ENCODE peak calls at places on chromosomes 3 and 15, in seven cellular contexts. O is hepatic stellate cell; D is activated CD8-positive, alpha-beta T cell treated with anti-CD3 and anti-CD28 coated beads for 36 hours; A is hippocampal formation; Y is GM04503; X is NCI-H1694; Q is stimulated activated CD4-positive, alpha-beta T cell treated with anti-CD3 and anti-CD28 coated beads, Interleukin-1b, Interleukin-23, amount 100 ng/mL, for 1 hour. T is an unnamed sample.

GRCh38 chr3:111277226-111277625 is 205.6 kb downstream of the NECTIN3 start:
- DNase-seq in O (peak; percentile 16), Q (no peak), D (no peak), X (no peak), Y (peak; percentile 18), A (peak; percentile 6), T (no peak)

GRCh38 chr3:62755285-62755684 is 119.9 kb downstream of the CADPS start:
- DNase-seq in O (no peak), X (no peak), D (no peak), A (no peak), Q (no peak), Y (no peak), T (no peak)

GRCh38 chr3:132539681-132540080 is 57.4 kb upstream of the ACKR4 start:
- DNase-seq in X (no peak), D (no peak), Y (no peak), O (no peak), A (no peak), Q (no peak), T (no peak)

GRCh38 chr3:148631124-148631903 is 66.4 kb upstream of the AGTR1 start:
- DNase-seq in A (no peak), O (no peak), X (no peak), Y (no peak), Q (no peak), D (no peak), T (no peak)

GRCh38 chr15:42427429-42428223 is 63.3 kb downstream of the ZNF106 start:
- DNase-seq in O (peak; percentile 82), A (no peak), Y (peak; percentile 83), X (peak; percentile 32), D (no peak), Q (no peak), T (no peak)

GRCh38 chr3:38157562-38157961 is 7.8 kb upstream of the OXSR1 start:
- DNase-seq in A (no peak), X (no peak), Q (no peak), Y (no peak), O (no peak), D (no peak), T (no peak)

GRCh38 chr3:32175607-32176197 is 62.8 kb upstream of the CMTM8 start:
- DNase-seq in Y (no peak), X (peak; percentile 4), O (peak; percentile 40), D (peak; percentile 73), A (no peak), Q (peak; percentile 24), T (no peak)

GRCh38 chr15:50876989-50877360 is 31.5 kb upstream of the AP4E1 start:
- DNase-seq in Q (peak; percentile 41), Y (peak; percentile 88), D (peak; percentile 77), A (peak; percentile 62), X (peak; percentile 82), O (peak; percentile 71), T (peak; percentile 64)

GRCh38 chr3:195834675-195835583 is 23.2 kb upstream of the MUC4 start:
- DNase-seq in D (no peak), X (no peak), A (no peak), O (no peak), Y (no peak), Q (no peak), T (no peak)

GRCh38 chr3:154779571-154779970 is 300.5 kb upstream of the MME start:
- DNase-seq in O (no peak), X (no peak), Q (no peak), A (no peak), Y (no peak), D (no peak), T (no peak)

GRCh38 chr3:15754047-15754446 is 43.7 kb downstream of the ANKRD28 start:
- DNase-seq in O (no peak), Q (no peak), Y (no peak), D (no peak), A (no peak), X (no peak), T (no peak)

GRCh38 chr3:76097588-76097975 is 312.2 kb upstream of the ZNF717 start:
- DNase-seq in X (no peak), O (no peak), A (no peak), Q (no peak), Y (no peak), D (no peak), T (no peak)

GRCh38 chr3:11000528-11000927 is 8.0 kb downstream of the SLC6A1 start:
- DNase-seq in X (no peak), Y (no peak), Q (no peak), O (no peak), A (no peak), D (no peak), T (no peak)

GRCh38 chr3:196736670-196737374 is 2.8 kb upstream of the PAK2 start:
- DNase-seq in O (no peak), D (no peak), Q (no peak), Y (no peak), X (no peak), A (no peak), T (no peak)

GRCh38 chr3:57974796-57975388 is 33.3 kb upstream of the FLNB start:
- DNase-seq in A (no peak), O (peak; percentile 92), Q (no peak), X (no peak), D (no peak), Y (peak; percentile 97), T (no peak)

GRCh38 chr15:66096711-66097058 is 156.9 kb downstream of the MEGF11 start:
- DNase-seq in Y (no peak), D (no peak), O (no peak), Q (no peak), A (no peak), X (no peak), T (no peak)

GRCh38 chr3:86929046-86929445 is 61.9 kb downstream of the VGLL3 start:
- DNase-seq in X (no peak), O (no peak), Y (no peak), A (no peak), Q (no peak), D (no peak), T (no peak)

GRCh38 chr15:22947101-22948000 is 32.8 kb downstream of the CYFIP1 start:
- DNase-seq in X (no peak), O (no peak), A (no peak), Y (no peak), Q (no peak), D (no peak), T (no peak)

GRCh38 chr3:162437480-162437879 is 940.9 kb downstream of the OTOL1 start:
- DNase-seq in D (no peak), Q (no peak), O (peak; percentile 4), X (no peak), Y (no peak), A (no peak), T (no peak)

GRCh38 chr3:14806641-14807263 is 12.0 kb upstream of the FGD5 start:
- DNase-seq in A (no peak), Y (no peak), D (peak; percentile 46), Q (no peak), X (no peak), O (no peak), T (no peak)

GRCh38 chr15:100642217-100642949 is 40.0 kb downstream of the ASB7 start:
- DNase-seq in Y (no peak), X (no peak), D (no peak), Q (no peak), O (no peak), A (no peak), T (no peak)

GRCh38 chr3:192930585-192930984 is 12.9 kb upstream of the MB21D2 start:
- DNase-seq in X (no peak), A (no peak), Y (no peak), D (no peak), O (no peak), Q (no peak), T (no peak)

GRCh38 chr3:157094301-157094700 is 65.6 kb downstream of the CCNL1 start:
- DNase-seq in D (no peak), Q (no peak), X (no peak), Y (no peak), A (no peak), O (no peak), T (no peak)

GRCh38 chr15:74723754-74724334 is 1.5 kb downstream of the CYP1A1 start:
- DNase-seq in O (peak; percentile 78), Q (no peak), X (peak; percentile 31), Y (peak; percentile 22), D (no peak), A (no peak), T (no peak)

GRCh38 chr15:45157974-45158373 is 28.2 kb downstream of the DUOX1 start:
- DNase-seq in Y (peak; percentile 59), Q (no peak), O (peak; percentile 47), D (no peak), A (peak; percentile 62), X (no peak), T (peak; percentile 62)

GRCh38 chr3:51620543-51620942 is 50.5 kb upstream of the TEX264 start:
- DNase-seq in O (peak; percentile 21), A (no peak), Y (peak; percentile 17), D (no peak), Q (no peak), X (no peak), T (no peak)

GRCh38 chr3:54056521-54056920 is 65.8 kb upstream of the CACNA2D3 start:
- DNase-seq in X (no peak), D (no peak), Y (no peak), O (no peak), Q (no peak), A (no peak), T (no peak)

GRCh38 chr15:38674440-38674839 is 109.8 kb upstream of the RASGRP1 start:
- DNase-seq in D (no peak), Q (no peak), O (no peak), A (no peak), X (no peak), Y (no peak), T (no peak)

GRCh38 chr3:128491071-128491899 is 1.7 kb downstream of the GATA2 start:
- DNase-seq in Y (no peak), X (no peak), O (no peak), A (no peak), Q (no peak), D (no peak), T (no peak)